ENCODE peak calls at places on chromosome 1, in seven cellular contexts. One of them, this sample, is unnamed.

GRCh38 chr1:22978299-22978698 is 5.6 kb upstream of the LACTBL1 start:
- DNase-seq in ACHN: peak
- DNase-seq in GM12892: no peak
- DNase-seq in HepG2: no peak
- DNase-seq in NCI-H1105 treated with DMSO at 0.1 percent for 48 hours: no peak
- DNase-seq in GM23248: peak
- DNase-seq in IMR-90: peak
- DNase-seq in this sample: peak

GRCh38 chr1:58409826-58410225 is 136.7 kb downstream of the OMA1 start:
- DNase-seq in ACHN: peak
- DNase-seq in GM12892: no peak
- DNase-seq in HepG2: no peak
- DNase-seq in NCI-H1105 treated with DMSO at 0.1 percent for 48 hours: no peak
- DNase-seq in GM23248: peak
- DNase-seq in IMR-90: peak
- DNase-seq in this sample: no peak

GRCh38 chr1:239725933-239726332 is 339.6 kb downstream of the CHRM3 start:
- DNase-seq in ACHN: no peak
- DNase-seq in GM12892: no peak
- DNase-seq in HepG2: no peak
- DNase-seq in NCI-H1105 treated with DMSO at 0.1 percent for 48 hours: no peak
- DNase-seq in GM23248: no peak
- DNase-seq in IMR-90: no peak
- DNase-seq in this sample: no peak

GRCh38 chr1:55287732-55288131 is 72.6 kb upstream of the USP24 start:
- DNase-seq in ACHN: no peak
- DNase-seq in GM12892: no peak
- DNase-seq in HepG2: no peak
- DNase-seq in NCI-H1105 treated with DMSO at 0.1 percent for 48 hours: no peak
- DNase-seq in GM23248: no peak
- DNase-seq in IMR-90: no peak
- DNase-seq in this sample: no peak

GRCh38 chr1:178802873-178803272 is 68.0 kb downstream of the ANGPTL1 start:
- DNase-seq in ACHN: no peak
- DNase-seq in GM12892: no peak
- DNase-seq in HepG2: peak
- DNase-seq in NCI-H1105 treated with DMSO at 0.1 percent for 48 hours: no peak
- DNase-seq in GM23248: no peak
- DNase-seq in IMR-90: no peak
- DNase-seq in this sample: no peak

GRCh38 chr1:225767591-225768540 is 9.8 kb upstream of the SRP9 start:
- DNase-seq in ACHN: no peak
- DNase-seq in GM12892: no peak
- DNase-seq in HepG2: peak
- DNase-seq in NCI-H1105 treated with DMSO at 0.1 percent for 48 hours: peak
- DNase-seq in GM23248: peak
- DNase-seq in IMR-90: peak
- DNase-seq in this sample: no peak

GRCh38 chr1:22804333-22804906 is 93.8 kb downstream of the EPHB2 start:
- DNase-seq in ACHN: no peak
- DNase-seq in GM12892: no peak
- DNase-seq in HepG2: no peak
- DNase-seq in NCI-H1105 treated with DMSO at 0.1 percent for 48 hours: no peak
- DNase-seq in GM23248: peak
- DNase-seq in IMR-90: peak
- DNase-seq in this sample: no peak

GRCh38 chr1:3483801-3484444 is 29.5 kb downstream of the ARHGEF16 start:
- DNase-seq in ACHN: peak
- DNase-seq in GM12892: peak
- DNase-seq in HepG2: peak
- DNase-seq in NCI-H1105 treated with DMSO at 0.1 percent for 48 hours: no peak
- DNase-seq in GM23248: peak
- DNase-seq in IMR-90: no peak
- DNase-seq in this sample: peak

GRCh38 chr1:106962591-106962990 is 93.9 kb upstream of the PRMT6 start:
- DNase-seq in ACHN: no peak
- DNase-seq in GM12892: no peak
- DNase-seq in HepG2: no peak
- DNase-seq in NCI-H1105 treated with DMSO at 0.1 percent for 48 hours: no peak
- DNase-seq in GM23248: peak
- DNase-seq in IMR-90: no peak
- DNase-seq in this sample: no peak

GRCh38 chr1:212518188-212518951 is 85.7 kb downstream of the NENF start:
- DNase-seq in ACHN: no peak
- DNase-seq in GM12892: no peak
- DNase-seq in HepG2: peak
- DNase-seq in NCI-H1105 treated with DMSO at 0.1 percent for 48 hours: no peak
- DNase-seq in GM23248: peak
- DNase-seq in IMR-90: peak
- DNase-seq in this sample: peak

GRCh38 chr1:16145030-16145987 is 10.6 kb downstream of the EPHA2 start:
- DNase-seq in ACHN: peak
- DNase-seq in GM12892: no peak
- DNase-seq in HepG2: peak
- DNase-seq in NCI-H1105 treated with DMSO at 0.1 percent for 48 hours: peak
- DNase-seq in GM23248: peak
- DNase-seq in IMR-90: peak
- DNase-seq in this sample: peak

GRCh38 chr1:33161061-33161681 is 20.7 kb downstream of the TRIM62 start:
- DNase-seq in ACHN: no peak
- DNase-seq in GM12892: no peak
- DNase-seq in HepG2: no peak
- DNase-seq in NCI-H1105 treated with DMSO at 0.1 percent for 48 hours: peak
- DNase-seq in GM23248: no peak
- DNase-seq in IMR-90: peak
- DNase-seq in this sample: no peak

GRCh38 chr1:22508329-22508728 is 55.0 kb upstream of the EPHA8 start:
- DNase-seq in ACHN: no peak
- DNase-seq in GM12892: no peak
- DNase-seq in HepG2: no peak
- DNase-seq in NCI-H1105 treated with DMSO at 0.1 percent for 48 hours: peak
- DNase-seq in GM23248: no peak
- DNase-seq in IMR-90: peak
- DNase-seq in this sample: no peak

GRCh38 chr1:179366093-179366800 is 476 bp downstream of the AXDND1 start:
- DNase-seq in ACHN: peak
- DNase-seq in GM12892: no peak
- DNase-seq in HepG2: no peak
- DNase-seq in NCI-H1105 treated with DMSO at 0.1 percent for 48 hours: peak
- DNase-seq in GM23248: peak
- DNase-seq in IMR-90: peak
- DNase-seq in this sample: peak

GRCh38 chr1:51956528-51957509 is 33.7 kb downstream of the RAB3B start:
- DNase-seq in ACHN: no peak
- DNase-seq in GM12892: no peak
- DNase-seq in HepG2: no peak
- DNase-seq in NCI-H1105 treated with DMSO at 0.1 percent for 48 hours: peak
- DNase-seq in GM23248: peak
- DNase-seq in IMR-90: peak
- DNase-seq in this sample: peak